ENCODE peak calls at places on chromosomes 11 and 22, in six cellular contexts. F is caudate nucleus, E is dorsolateral prefrontal cortex, B is midbrain, K is AML-193, Q is neural crest cell. X is an unnamed sample.
A peak's percentile ranks its signal among the peaks of the same experiment; 100 is the strongest.

GRCh38 chr11:76424891-76425290 is 19.9 kb upstream of the EMSY start:
- DNase-seq in F (no peak), E (no peak), B (no peak), K (no peak), Q (no peak), X (no peak)

GRCh38 chr22:41684194-41684593 is 4.5 kb downstream of the SNU13 start:
- DNase-seq in F (no peak), E (no peak), B (no peak), K (no peak), Q (no peak), X (no peak)

GRCh38 chr11:10456519-10456918 is 1.5 kb downstream of the AMPD3 start:
- DNase-seq in F (no peak), E (no peak), B (no peak), K (no peak), Q (no peak), X (no peak)

GRCh38 chr11:35330924-35331323 is 88.4 kb downstream of the SLC1A2 start:
- DNase-seq in F (no peak), E (no peak), B (no peak), K (no peak), Q (no peak), X (no peak)

GRCh38 chr11:119615003-119615878 is 113.8 kb downstream of the NECTIN1 start:
- DNase-seq in F (peak; percentile 65), E (peak; percentile 71), B (peak; percentile 74), K (peak; percentile 50), Q (no peak), X (peak; percentile 36)

GRCh38 chr11:112320668-112321067 is 60.0 kb upstream of the PLET1 start:
- DNase-seq in F (no peak), E (no peak), B (no peak), K (no peak), Q (no peak), X (peak; percentile 47)

GRCh38 chr22:38270091-38270972 is 2.5 kb downstream of the TMEM184B start:
- DNase-seq in F (peak; percentile 44), E (no peak), B (peak; percentile 71), K (no peak), Q (no peak), X (no peak)

GRCh38 chr11:44133335-44133946 is 38.0 kb downstream of the EXT2 start:
- DNase-seq in F (no peak), E (no peak), B (peak; percentile 32), K (peak; percentile 22), Q (no peak), X (no peak)

GRCh38 chr11:102940714-102941588 is 14.6 kb downstream of the MMP13 start:
- DNase-seq in F (no peak), E (peak; percentile 17), B (peak; percentile 45), K (peak; percentile 62), Q (peak; percentile 38), X (peak; percentile 67)

GRCh38 chr11:126727381-126727780 is 273.2 kb downstream of the KIRREL3 start:
- DNase-seq in F (no peak), E (no peak), B (no peak), K (no peak), Q (no peak), X (no peak)

GRCh38 chr22:22235564-22235963 is 9.0 kb upstream of the VPREB1 start:
- DNase-seq in F (no peak), E (no peak), B (peak; percentile 3), K (peak; percentile 6), Q (peak; percentile 33), X (peak; percentile 19)

GRCh38 chr22:32661296-32661695 is 140.2 kb upstream of the TIMP3 start:
- DNase-seq in F (no peak), E (no peak), B (no peak), K (no peak), Q (peak; percentile 14), X (peak; percentile 12)

GRCh38 chr11:65522640-65523322 is 2.1 kb upstream of the SCYL1 start:
- DNase-seq in F (peak; percentile 30), E (no peak), B (peak; percentile 7), K (no peak), Q (no peak), X (no peak)

GRCh38 chr11:87173185-87174039 is 135.7 kb downstream of the TMEM135 start:
- DNase-seq in F (no peak), E (no peak), B (no peak), K (no peak), Q (no peak), X (no peak)

GRCh38 chr11:69044111-69045013 is 4.4 kb upstream of the TPCN2 start:
- DNase-seq in F (peak; percentile 68), E (peak; percentile 67), B (peak; percentile 75), K (peak; percentile 62), Q (peak; percentile 48), X (peak; percentile 76)

GRCh38 chr11:6745465-6746015 is 26.2 kb downstream of the OR2AG2 start:
- DNase-seq in F (no peak), E (no peak), B (no peak), K (no peak), Q (no peak), X (no peak)

GRCh38 chr11:199004-199581 is 6.2 kb downstream of the SCGB1C1 start:
- DNase-seq in F (no peak), E (no peak), B (no peak), K (no peak), Q (no peak), X (peak; percentile 9)

GRCh38 chr22:30021881-30022619 is 58.2 kb upstream of the HORMAD2 start:
- DNase-seq in F (no peak), E (no peak), B (no peak), K (no peak), Q (no peak), X (no peak)

GRCh38 chr22:22733881-22734373 is 89.5 kb downstream of the GGTLC2 start:
- DNase-seq in F (no peak), E (no peak), B (no peak), K (no peak), Q (no peak), X (no peak)

GRCh38 chr22:47780281-47780875 is 1017.9 kb downstream of the TBC1D22A start:
- DNase-seq in F (no peak), E (no peak), B (no peak), K (no peak), Q (no peak), X (no peak)

GRCh38 chr22:43100223-43100622 is 10.3 kb upstream of the BIK start:
- DNase-seq in F (no peak), E (no peak), B (no peak), K (no peak), Q (no peak), X (no peak)

GRCh38 chr11:119863811-119864601 is 135.0 kb upstream of the NECTIN1 start:
- DNase-seq in F (no peak), E (no peak), B (no peak), K (no peak), Q (no peak), X (no peak)

GRCh38 chr11:57407010-57407409 is 16.6 kb upstream of the PRG2 start:
- DNase-seq in F (no peak), E (no peak), B (no peak), K (no peak), Q (no peak), X (no peak)

GRCh38 chr22:29314537-29315285 is 786 bp downstream of the RASL10A start:
- DNase-seq in F (no peak), E (no peak), B (no peak), K (no peak), Q (no peak), X (no peak)